ENCODE peak calls at places on chromosomes 1 and 21, in ten cellular contexts. E, I, X, U, A, C, Z, P, W and R are unnamed samples.
A peak's percentile ranks its signal among the peaks of the same experiment; 100 is the strongest.

GRCh38 chr1:41493117-41493536 is 8.6 kb upstream of the EDN2 start:
- DNase-seq in E (no peak), U (peak; percentile 21), C (no peak), W (peak; percentile 98), I (no peak), Z (peak; percentile 61), A (no peak), P (peak; percentile 25), X (peak; percentile 95), R (no peak)

GRCh38 chr1:6869002-6869380 is 83.7 kb downstream of the CAMTA1 start:
- DNase-seq in U (no peak), X (no peak), P (no peak), I (no peak), A (no peak), Z (no peak), C (no peak), W (no peak), E (no peak), R (no peak)

GRCh38 chr1:220914283-220915116 is 35.3 kb downstream of the HLX start:
- DNase-seq in U (no peak), Z (no peak), I (no peak), W (no peak), E (no peak), X (no peak), C (no peak), A (no peak), P (no peak), R (no peak)

GRCh38 chr1:220330265-220330664 is 58.0 kb upstream of the RAB3GAP2 start:
- DNase-seq in C (no peak), I (no peak), W (no peak), X (peak; percentile 8), P (no peak), Z (no peak), E (no peak), U (no peak), A (no peak), R (no peak)

GRCh38 chr1:192943108-192943507 is 116.1 kb downstream of the UCHL5 start:
- DNase-seq in E (no peak), U (no peak), Z (no peak), W (no peak), A (no peak), C (no peak), P (no peak), I (no peak), X (peak; percentile 28), R (no peak)

GRCh38 chr1:171251042-171251740 is 2.9 kb downstream of the FMO1 start:
- DNase-seq in P (peak; percentile 16), W (no peak), C (no peak), A (peak; percentile 47), E (no peak), X (peak; percentile 4), U (peak; percentile 55), I (peak; percentile 51), Z (no peak), R (no peak)

GRCh38 chr1:217311766-217312165 is 319.1 kb downstream of the GPATCH2 start:
- DNase-seq in X (peak; percentile 20), I (no peak), Z (no peak), P (no peak), C (no peak), U (peak; percentile 9), W (no peak), A (no peak), E (no peak), R (no peak)

GRCh38 chr1:56816264-56816663 is 2.9 kb downstream of the FYB2 start:
- DNase-seq in Z (no peak), C (no peak), W (no peak), P (no peak), X (no peak), E (no peak), U (no peak), A (no peak), I (no peak), R (no peak)

GRCh38 chr1:58887059-58887458 is 103.2 kb upstream of the JUN start:
- DNase-seq in U (no peak), I (no peak), Z (no peak), C (no peak), W (no peak), A (no peak), X (no peak), E (no peak), P (no peak), R (no peak)

DNA sequence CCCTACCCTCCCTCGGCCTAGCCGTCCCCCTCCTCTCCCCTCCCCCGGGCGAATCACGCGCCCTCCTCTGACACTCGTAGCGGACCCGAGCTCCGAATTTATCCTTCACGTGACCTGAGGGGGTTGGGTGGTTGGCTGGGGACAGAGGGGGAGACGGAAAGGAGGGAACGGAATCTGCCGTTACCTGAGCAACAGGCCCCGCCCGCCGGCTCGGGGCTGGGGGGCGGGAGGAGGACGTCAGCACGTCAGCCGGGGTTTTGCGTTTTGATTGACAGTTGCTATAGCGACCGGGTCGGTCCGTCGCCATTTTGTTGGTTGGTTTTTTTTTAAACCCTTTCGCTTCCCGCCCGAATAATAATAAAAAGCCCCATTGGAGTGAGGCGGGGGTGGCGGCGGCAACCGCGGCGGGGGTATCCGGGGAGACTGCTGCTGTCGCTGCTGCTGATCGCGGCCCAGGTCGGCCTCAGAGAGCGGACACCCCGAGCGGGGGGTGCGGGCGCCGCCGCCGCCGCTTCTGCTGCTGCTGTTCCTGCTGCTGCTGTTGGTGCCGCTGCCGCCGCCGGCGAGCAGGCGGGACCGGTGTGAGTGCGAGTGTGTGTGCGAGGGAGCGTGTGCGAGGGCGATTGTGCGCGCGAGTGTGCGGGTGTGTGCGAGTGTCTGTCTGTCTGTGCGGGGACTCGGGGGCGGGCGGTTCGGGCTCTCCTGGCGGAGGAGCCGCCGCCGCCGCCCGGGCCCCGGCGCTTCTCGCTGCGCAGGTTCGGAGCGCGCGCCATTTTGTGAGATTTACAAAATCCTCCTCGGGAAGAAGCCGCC is at the start of gene DYRK1A:
- DNase-seq in U (peak; percentile 98), P (peak; percentile 99), Z (peak; percentile 85), E (peak; percentile 99), A (peak; percentile 97), C (peak; percentile 99), W (peak; percentile 99), X (peak; percentile 99), I (peak; percentile 97), R (peak; percentile 98)
- TF ChIP-seq POLR2A in U (peak; percentile 93), P (no peak), Z (peak; percentile 55), E (peak; percentile 19), A (peak; percentile 69), C (peak; percentile 31), W (peak; percentile 55), X (peak; percentile 86), I (peak; percentile 52), R (no peak)

DNA sequence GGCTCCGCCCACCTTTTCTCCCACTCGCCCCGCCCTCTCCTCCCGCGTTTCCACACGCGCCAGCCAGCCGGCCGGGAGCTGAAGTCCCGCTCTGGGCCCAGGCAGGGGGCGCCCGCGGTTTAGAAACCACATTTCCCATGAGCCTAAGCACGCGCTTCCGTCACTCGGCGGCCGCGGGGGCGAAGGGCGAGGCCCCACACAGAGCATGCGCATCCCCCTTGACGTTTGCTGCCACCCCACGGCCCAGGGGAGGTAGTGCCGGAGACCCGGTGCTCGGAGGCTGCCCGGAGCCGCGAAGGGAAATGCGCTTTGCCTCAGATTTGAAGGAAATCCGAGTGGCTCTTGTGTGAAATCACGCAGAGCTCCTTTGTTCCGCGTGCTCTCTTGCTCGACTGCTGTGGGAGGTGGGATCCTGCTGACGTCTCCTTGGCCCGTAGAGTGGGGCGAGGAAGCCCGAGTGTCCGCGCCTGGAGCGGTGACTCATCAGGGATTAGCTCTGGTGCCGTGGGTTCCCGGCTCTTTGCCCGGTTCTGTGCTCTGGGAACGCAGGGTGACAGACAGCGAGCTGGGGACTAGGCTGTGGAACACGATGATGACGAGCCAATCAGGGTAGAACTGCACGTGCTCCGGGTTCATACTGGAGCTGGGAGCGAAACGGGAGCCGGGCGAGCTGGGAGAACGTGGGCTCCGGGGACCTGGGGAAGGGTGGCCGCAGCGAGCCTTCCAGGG is 406 bp upstream of the B3GALNT2 start:
- DNase-seq in U (peak; percentile 100), X (peak; percentile 98), C (peak; percentile 99), E (peak; percentile 100), Z (peak; percentile 89), I (peak; percentile 100), A (peak; percentile 99), W (peak; percentile 83), P (peak; percentile 100), R (peak; percentile 100)
- TF ChIP-seq POLR2A in U (peak; percentile 93), X (peak; percentile 83), C (peak; percentile 86), E (peak; percentile 6), Z (peak; percentile 67), I (peak; percentile 34), A (peak; percentile 76), W (peak; percentile 79), P (peak; percentile 53), R (peak; percentile 38)

DNA sequence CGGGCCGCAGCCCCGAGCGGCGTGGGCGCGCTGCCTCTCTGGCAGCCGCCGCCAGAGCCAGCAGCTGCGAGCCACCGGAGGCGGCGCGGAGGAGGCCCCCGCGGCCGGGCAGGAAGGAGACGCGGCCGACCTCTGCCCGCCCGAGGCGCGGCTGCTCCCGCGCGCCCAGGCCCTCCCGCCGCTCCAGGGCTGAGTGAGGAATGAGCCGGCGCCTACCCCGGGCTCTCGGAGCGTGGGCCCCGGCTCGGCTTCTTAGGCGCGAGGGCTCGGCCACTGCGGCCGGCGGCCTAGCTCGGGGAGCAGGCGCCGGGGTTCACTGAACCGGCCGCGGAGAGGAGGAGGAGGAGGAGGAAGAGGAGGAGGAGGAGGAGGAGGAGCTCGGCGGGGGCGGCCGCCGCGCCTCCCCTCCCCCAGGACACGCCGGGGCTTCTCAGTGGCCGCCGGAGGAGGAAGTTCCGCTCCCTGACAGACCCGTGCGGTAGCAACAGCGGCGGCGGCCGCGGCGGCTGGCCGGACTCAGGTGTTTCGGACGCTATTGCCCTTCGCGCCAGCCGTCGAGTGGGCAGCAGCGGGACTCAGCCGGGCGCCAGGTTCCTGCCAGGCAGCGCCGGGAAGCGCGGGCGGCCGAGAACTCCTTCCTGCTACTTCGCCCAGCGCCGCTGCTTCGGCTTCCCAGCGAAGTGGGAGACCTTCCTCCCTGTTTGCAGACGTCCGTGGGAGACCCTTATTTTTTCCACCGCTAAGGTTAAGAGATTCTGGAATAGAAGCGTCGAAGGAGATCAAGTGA is at the start of gene MAN1A2:
- DNase-seq in I (peak; percentile 93), Z (peak; percentile 24), P (peak; percentile 83), X (peak; percentile 69), C (peak; percentile 88), U (peak; percentile 96), W (peak; percentile 78), E (peak; percentile 94), A (peak; percentile 86), R (peak; percentile 81)
- TF ChIP-seq POLR2A in I (peak; percentile 25), Z (peak; percentile 39), P (peak; percentile 49), X (no peak), C (peak; percentile 80), U (peak; percentile 92), W (peak; percentile 66), E (no peak), A (peak; percentile 81), R (peak; percentile 36)

DNA sequence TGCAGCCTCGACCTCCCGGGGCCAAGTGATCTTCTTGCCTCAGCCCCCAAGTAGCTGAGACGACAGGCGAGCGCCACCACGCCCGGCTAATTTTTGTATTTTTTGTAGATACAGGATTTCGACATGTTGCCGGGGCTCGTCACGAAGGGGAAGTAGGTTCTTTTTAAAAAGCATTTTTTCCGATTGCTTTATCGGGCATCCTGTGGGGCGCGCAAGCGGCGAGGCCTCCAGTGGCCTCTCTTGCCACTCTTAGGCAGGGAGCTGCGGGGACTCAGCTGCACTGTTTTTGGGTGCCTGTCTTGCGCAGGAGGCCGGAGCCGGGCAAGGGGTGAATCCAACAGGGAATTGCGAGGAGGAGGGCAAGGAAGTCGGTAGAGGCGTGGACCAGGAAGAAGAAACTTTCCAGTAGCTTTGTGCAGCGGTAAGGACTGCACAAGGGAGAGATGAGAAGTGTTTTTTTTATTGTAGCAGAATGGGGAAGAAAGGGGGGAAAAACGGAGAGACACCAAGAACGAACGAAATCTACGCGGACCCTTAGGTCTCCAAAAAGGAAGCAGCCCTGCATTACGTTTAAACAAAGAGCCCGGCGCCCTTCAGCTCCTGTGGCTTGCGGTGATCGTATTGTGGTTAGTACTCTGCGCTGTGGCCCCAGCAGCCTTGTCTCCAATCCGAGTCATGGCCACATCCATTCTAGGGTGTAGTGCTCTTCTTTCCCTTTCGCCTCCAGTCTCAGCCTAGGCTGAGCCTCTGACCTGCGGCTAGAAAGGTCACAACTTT is 164.8 kb downstream of the PPIAL4G start:
- DNase-seq in C (no peak), P (no peak), U (no peak), W (no peak), I (no peak), X (no peak), Z (no peak), E (no peak), A (peak; percentile 71), R (no peak)
- TF ChIP-seq POLR2A in C (no peak), P (no peak), U (peak; percentile 47), W (no peak), I (no peak), X (no peak), Z (no peak), E (no peak), A (no peak), R (no peak)